ENCODE peak calls at places on chromosomes 11 and 22, in seven cellular contexts. H, I, B, U, W, V and N are unnamed samples.

GRCh38 chr11:119299416-119299815 is 17.5 kb downstream of the MCAM start:
- DNase-seq in H (no peak), I (no peak), B (no peak), U (no peak), W (no peak), V (no peak), N (no peak)

GRCh38 chr11:74135516-74135840 is 35.3 kb downstream of the C2CD3 start:
- DNase-seq in H (no peak), I (no peak), B (no peak), U (no peak), W (no peak), V (no peak), N (no peak)

GRCh38 chr11:21646351-21646750 is 546.5 kb upstream of the ANO5 start:
- DNase-seq in H (no peak), I (no peak), B (no peak), U (no peak), W (no peak), V (no peak), N (no peak)

GRCh38 chr22:21936151-21936778 is 16.4 kb downstream of the PPM1F start:
- DNase-seq in H (no peak), I (peak), B (no peak), U (peak), W (no peak), V (no peak), N (no peak)

GRCh38 chr11:60482361-60482760 is 10.2 kb upstream of the MS4A12 start:
- DNase-seq in H (no peak), I (no peak), B (no peak), U (no peak), W (no peak), V (no peak), N (no peak)

GRCh38 chr11:131356201-131356600 is 14.2 kb upstream of the NTM start:
- DNase-seq in H (no peak), I (no peak), B (no peak), U (no peak), W (no peak), V (no peak), N (no peak)

GRCh38 chr11:9740202-9740881 is 76.5 kb downstream of the SWAP70 start:
- DNase-seq in H (no peak), I (no peak), B (no peak), U (no peak), W (no peak), V (no peak), N (no peak)

GRCh38 chr11:100624346-100624745 is 62.7 kb upstream of the ARHGAP42 start:
- DNase-seq in H (no peak), I (no peak), B (no peak), U (no peak), W (peak), V (no peak), N (no peak)

GRCh38 chr22:32106930-32107329 is 52.2 kb downstream of the C22orf42 start:
- DNase-seq in H (no peak), I (no peak), B (peak), U (no peak), W (peak), V (no peak), N (no peak)

GRCh38 chr11:118142081-118142480 is 10.5 kb downstream of the SCN4B start:
- DNase-seq in H (no peak), I (no peak), B (no peak), U (no peak), W (no peak), V (no peak), N (no peak)

GRCh38 chr22:30304495-30305244 is 15.4 kb upstream of the CASTOR1 start:
- DNase-seq in H (no peak), I (no peak), B (no peak), U (peak), W (no peak), V (no peak), N (no peak)

GRCh38 chr11:35676611-35676965 is 14.0 kb downstream of the TRIM44 start:
- DNase-seq in H (no peak), I (no peak), B (no peak), U (no peak), W (no peak), V (no peak), N (no peak)

GRCh38 chr11:34508514-34508913 is 5.1 kb downstream of the ELF5 start:
- DNase-seq in H (no peak), I (no peak), B (no peak), U (no peak), W (no peak), V (no peak), N (no peak)

GRCh38 chr22:39526736-39527171 is 5.8 kb downstream of the RPS19BP1 start:
- DNase-seq in H (peak), I (no peak), B (peak), U (no peak), W (no peak), V (no peak), N (no peak)